ENCODE peak calls at places on chromosomes 7 and 10, in four cellular contexts. One of them, this sample, is unnamed. For H3K4me1, the result is how much of the 10 kb centered on the place peaks cover.

GRCh38 chr10:16943301-16944080 is 126.3 kb upstream of the RSU1 start:
- DNase-seq in K562: no peak
- DNase-seq in HCT116: no peak
- DNase-seq in HepG2: no peak
- DNase-seq in this sample: no peak

GRCh38 chr10:23442936-23443335 is 4.1 kb downstream of the OTUD1 start:
- DNase-seq in HepG2: no peak
- DNase-seq in K562: no peak
- DNase-seq in HCT116: no peak
- DNase-seq in this sample: no peak

GRCh38 chr10:14009315-14010082 is 321.2 kb downstream of the FRMD4A start:
- DNase-seq in K562: no peak
- DNase-seq in HCT116: no peak
- DNase-seq in HepG2: no peak
- DNase-seq in this sample: no peak

GRCh38 chr10:121956111-121957061 is 18.6 kb downstream of the NSMCE4A start:
- DNase-seq in HCT116: no peak
- DNase-seq in K562: no peak
- DNase-seq in HepG2: no peak
- DNase-seq in this sample: peak

GRCh38 chr7:8161398-8161828 is 100.6 kb downstream of the ICA1 start:
- DNase-seq in HepG2: no peak
- DNase-seq in HCT116: no peak
- DNase-seq in K562: peak
- DNase-seq in this sample: no peak

GRCh38 chr10:84783386-84783785 is 455.0 kb downstream of the CCSER2 start:
- DNase-seq in HepG2: peak
- DNase-seq in HCT116: peak
- DNase-seq in K562: peak
- DNase-seq in this sample: peak

GRCh38 chr7:73433924-73434700 is 534 bp downstream of the FZD9 start:
- DNase-seq in K562: peak
- DNase-seq in HCT116: no peak
- DNase-seq in HepG2: no peak
- DNase-seq in this sample: no peak

GRCh38 chr10:16891375-16892313 is 74.4 kb upstream of the RSU1 start:
- DNase-seq in HCT116: peak
- DNase-seq in HepG2: peak
- DNase-seq in K562: peak
- DNase-seq in this sample: peak

GRCh38 chr10:118970770-118971169 is 58.7 kb upstream of the NANOS1 start:
- DNase-seq in HepG2: no peak
- DNase-seq in HCT116: no peak
- DNase-seq in K562: no peak
- DNase-seq in this sample: no peak

GRCh38 chr10:120950103-120950561 is 99.0 kb downstream of the WDR11 start:
- DNase-seq in HepG2: no peak
- DNase-seq in HCT116: no peak
- DNase-seq in K562: no peak
- DNase-seq in this sample: no peak

GRCh38 chr7:150377116-150377979 is 1.8 kb upstream of the ZNF775 start:
- DNase-seq in K562: no peak
- DNase-seq in HCT116: no peak
- DNase-seq in HepG2: no peak
- DNase-seq in this sample: no peak

GRCh38 chr7:150378115-150378852 is 846 bp upstream of the ZNF775 start:
- DNase-seq in HepG2: peak
- DNase-seq in K562: peak
- DNase-seq in HCT116: peak
- DNase-seq in this sample: no peak

GRCh38 chr7:150379590-150380379 is 655 bp downstream of the ZNF775 start:
- DNase-seq in HCT116: no peak
- DNase-seq in HepG2: no peak
- DNase-seq in K562: peak
- DNase-seq in this sample: no peak

GRCh38 chr7:150380463-150380862 is 1.3 kb downstream of the ZNF775 start:
- DNase-seq in K562: no peak
- DNase-seq in HepG2: no peak
- DNase-seq in HCT116: no peak
- DNase-seq in this sample: no peak

DNA sequence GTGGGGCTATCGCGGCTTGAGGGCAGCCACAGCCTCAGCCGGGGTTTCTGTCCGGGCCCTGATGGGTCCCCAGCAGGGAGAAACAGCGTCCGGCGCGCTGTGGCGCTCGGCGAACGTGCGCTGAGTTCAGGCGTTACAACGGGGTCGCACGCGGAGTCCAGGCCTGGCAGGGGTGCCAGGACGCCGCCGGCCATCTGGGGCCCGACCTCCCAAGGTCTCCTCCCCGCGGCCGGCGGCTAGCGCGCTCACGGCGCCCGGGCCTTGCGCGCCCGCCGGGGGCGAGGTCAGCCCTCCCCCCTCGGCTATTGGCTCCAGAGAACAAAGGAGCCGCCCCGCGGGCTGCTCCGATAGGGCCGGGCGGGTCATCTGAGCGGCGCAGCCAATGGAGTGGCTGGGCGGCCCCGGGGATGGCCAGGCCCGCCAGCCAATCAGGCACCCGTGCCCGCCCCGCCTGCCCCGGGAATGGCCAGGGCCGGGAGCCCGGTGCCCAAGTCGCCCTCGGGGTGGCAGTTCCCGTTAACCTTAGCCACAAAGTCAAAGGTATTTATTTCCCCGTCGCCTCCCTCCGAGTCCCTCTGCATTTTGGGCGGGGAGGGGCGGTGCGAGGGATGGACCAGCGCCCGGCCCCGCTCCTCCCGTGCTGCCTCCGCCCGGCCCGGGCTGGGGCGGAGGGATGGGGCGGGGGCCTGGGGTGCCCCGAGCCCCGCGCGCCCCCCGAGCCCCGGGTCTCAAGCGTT is at the start of gene ZNF775:
- DNase-seq in HCT116: peak
- DNase-seq in K562: peak
- DNase-seq in HepG2: peak
- DNase-seq in this sample: no peak
- H3K4me1 ChIP-seq in HCT116: under half
- H3K4me1 ChIP-seq in K562: half or more
- H3K4me1 ChIP-seq in HepG2: half or more
- H3K4me1 ChIP-seq in this sample: half or more

GRCh38 chr10:117133273-117134083 is 4.6 kb downstream of the VAX1 start:
- DNase-seq in HepG2: no peak
- DNase-seq in HCT116: no peak
- DNase-seq in K562: no peak
- DNase-seq in this sample: no peak

GRCh38 chr10:117135480-117136140 is 2.5 kb downstream of the VAX1 start:
- DNase-seq in HCT116: no peak
- DNase-seq in K562: no peak
- DNase-seq in HepG2: no peak
- DNase-seq in this sample: no peak

GRCh38 chr10:117132751-117133231 is 5.3 kb downstream of the VAX1 start:
- DNase-seq in HepG2: no peak
- DNase-seq in HCT116: no peak
- DNase-seq in K562: no peak
- DNase-seq in this sample: no peak

GRCh38 chr10:117135026-117135372 is 3.1 kb downstream of the VAX1 start:
- DNase-seq in HepG2: no peak
- DNase-seq in HCT116: no peak
- DNase-seq in K562: no peak
- DNase-seq in this sample: no peak

GRCh38 chr10:117134084-117135025 is 3.7 kb downstream of the VAX1 start:
- DNase-seq in K562: no peak
- DNase-seq in HCT116: no peak
- DNase-seq in HepG2: no peak
- DNase-seq in this sample: no peak
- TF ChIP-seq TCF7L2 in K562: no peak
- TF ChIP-seq TCF7L2 in HCT116: no peak
- TF ChIP-seq TCF7L2 in HepG2: no peak
- TF ChIP-seq TCF7L2 in this sample: no peak

DNA sequence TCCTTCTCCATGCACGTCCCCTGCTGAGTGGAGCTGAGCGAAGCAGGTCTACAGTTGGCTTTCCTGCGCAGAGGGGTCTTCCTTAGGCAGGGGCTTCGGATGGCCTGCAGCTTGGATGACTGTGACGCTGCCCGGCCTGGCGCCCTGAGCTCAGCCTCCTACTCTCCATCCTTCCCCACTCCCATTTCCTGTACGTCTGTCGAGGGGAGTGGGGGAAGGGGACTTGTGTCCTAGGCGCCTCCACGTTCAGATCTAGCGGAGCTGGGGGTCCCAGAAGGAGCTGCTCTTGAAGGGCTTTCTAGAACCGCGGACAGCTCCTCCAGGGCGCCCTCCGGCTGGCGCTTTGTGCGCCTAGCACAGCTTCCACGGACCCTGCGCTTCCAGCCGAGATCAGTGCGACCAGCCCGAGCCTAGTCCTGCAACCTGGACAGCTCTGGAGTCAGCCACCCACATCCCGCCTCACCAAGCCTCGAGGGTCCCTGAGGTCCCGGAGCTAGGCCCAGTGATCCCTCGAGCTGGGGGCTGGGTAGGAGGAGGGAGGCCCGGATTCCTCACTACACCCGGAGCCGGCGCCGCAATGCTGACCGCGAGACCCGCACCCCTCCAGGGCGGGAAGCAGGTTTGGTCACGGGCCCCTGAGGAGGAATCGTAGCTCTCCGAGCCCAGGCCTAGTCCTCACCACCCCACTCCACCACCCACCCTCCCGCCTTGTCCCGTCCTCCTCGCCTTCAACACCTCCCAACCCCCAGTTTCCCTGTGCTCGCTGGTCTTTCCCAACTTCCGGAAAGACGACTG is 1.8 kb downstream of the GRID1 start:
- DNase-seq in HCT116: no peak
- DNase-seq in K562: no peak
- DNase-seq in HepG2: no peak
- DNase-seq in this sample: no peak
- TF ChIP-seq REST in HCT116: no peak
- TF ChIP-seq REST in K562: no peak
- TF ChIP-seq REST in HepG2: peak
- TF ChIP-seq REST in this sample: peak

DNA sequence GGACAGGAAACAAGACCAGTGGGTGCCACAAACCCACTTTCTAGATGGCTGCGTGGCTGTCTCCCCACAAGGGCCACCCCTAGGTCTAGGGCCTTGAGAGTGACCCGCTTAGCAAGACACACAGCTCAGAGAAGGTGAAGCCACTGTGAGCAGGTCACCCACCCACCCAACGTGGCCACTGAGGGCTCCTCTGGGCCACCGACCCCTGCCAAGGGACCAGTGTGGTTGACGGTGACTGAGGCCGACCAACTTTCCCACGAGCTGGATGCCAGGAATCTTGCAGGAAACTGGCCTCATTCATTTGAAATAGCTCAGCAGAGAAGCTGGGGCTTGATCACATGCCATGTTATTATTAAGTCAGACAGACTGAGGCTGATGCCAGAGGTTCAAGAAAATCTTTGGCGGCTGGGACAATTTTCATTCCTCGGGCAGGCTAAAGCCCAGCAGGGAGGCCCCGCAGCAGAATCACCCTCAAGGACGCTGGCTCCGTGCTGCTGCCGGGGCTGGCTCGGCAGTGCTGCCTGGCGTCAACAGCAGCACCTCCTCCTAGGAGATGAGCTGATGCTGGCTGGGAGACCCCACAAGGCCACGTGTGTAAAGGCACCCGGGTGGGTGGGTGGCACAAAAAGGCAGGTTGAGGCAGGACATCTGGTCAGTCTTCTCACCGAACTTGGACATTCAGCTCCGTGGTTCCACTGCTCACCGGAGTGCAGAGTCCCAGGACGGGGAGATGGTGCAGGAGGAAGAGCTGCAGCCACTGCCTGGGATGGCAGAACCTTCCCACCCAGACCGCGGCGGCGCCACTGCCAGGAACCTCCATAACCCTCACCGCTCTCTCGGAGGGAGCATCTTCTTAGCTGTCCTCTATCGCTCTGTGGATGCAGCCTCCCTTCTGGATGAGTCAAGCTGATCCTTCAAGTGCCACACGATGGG is 57.8 kb downstream of the ZRANB1 start:
- DNase-seq in HepG2: no peak
- DNase-seq in K562: no peak
- DNase-seq in HCT116: no peak
- DNase-seq in this sample: no peak
- H3K4me1 ChIP-seq in HepG2: under half
- H3K4me1 ChIP-seq in K562: under half
- H3K4me1 ChIP-seq in HCT116: under half
- H3K4me1 ChIP-seq in this sample: under half

DNA sequence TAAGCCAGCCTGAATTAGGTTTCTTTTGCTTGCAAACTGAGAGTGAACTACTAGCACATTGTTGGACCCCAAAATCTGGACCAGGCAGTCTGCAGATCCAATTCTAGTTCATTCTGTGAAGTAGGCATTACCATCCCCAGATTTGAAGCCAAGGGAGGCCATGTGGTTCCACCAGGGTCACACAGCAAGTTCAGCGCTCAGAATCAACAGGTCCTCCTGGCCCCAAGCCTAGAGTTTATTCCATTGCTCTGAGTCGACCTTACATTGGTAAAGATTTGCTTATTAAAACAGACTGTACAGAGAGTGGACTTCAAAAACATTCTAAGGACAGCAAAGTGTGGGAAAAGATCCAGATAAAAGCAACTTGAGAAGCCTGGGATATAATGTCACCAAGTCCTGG is 50.9 kb downstream of the AFAP1L2 start:
- DNase-seq in HepG2: no peak
- DNase-seq in HCT116: no peak
- DNase-seq in K562: no peak
- DNase-seq in this sample: no peak
- TF ChIP-seq TCF7L2 in HepG2: no peak
- TF ChIP-seq TCF7L2 in HCT116: no peak
- TF ChIP-seq TCF7L2 in K562: no peak
- TF ChIP-seq TCF7L2 in this sample: no peak

This sample was measured in Panc1.